ENCODE peak calls at places on chromosomes 1 and 21, in four cellular contexts. M is K562, L is HepG2, X is GM12878. G is an unnamed sample.

GRCh38 chr21:33299181-33299752 is 25.5 kb upstream of the IFNAR1 start:
- DNase-seq in M (no peak), L (no peak), X (peak), G (no peak)

GRCh38 chr1:54949971-54950360 is 30.5 kb upstream of the TMEM61 start:
- DNase-seq in M (no peak), L (no peak), X (no peak), G (no peak)

GRCh38 chr1:110872745-110873435 is at the start of gene CD53:
- DNase-seq in M (peak), L (no peak), X (peak), G (no peak)

GRCh38 chr1:101376121-101377095 is 139.6 kb downstream of the S1PR1 start:
- DNase-seq in M (no peak), L (no peak), X (no peak), G (no peak)

GRCh38 chr1:180778782-180779398 is 133.8 kb upstream of the KIAA1614 start:
- DNase-seq in M (peak), L (peak), X (no peak), G (peak)

GRCh38 chr21:31772674-31773555 is 41.0 kb upstream of the SCAF4 start:
- DNase-seq in M (no peak), L (no peak), X (peak), G (no peak)

GRCh38 chr1:13781907-13782633 is 82.1 kb downstream of the PRDM2 start:
- DNase-seq in M (no peak), L (no peak), X (no peak), G (no peak)

GRCh38 chr1:164767257-164768044 is 208.5 kb downstream of the PBX1 start:
- DNase-seq in M (no peak), L (no peak), X (no peak), G (no peak)

GRCh38 chr1:235648954-235649721 is 446 bp downstream of the GNG4 start:
- DNase-seq in M (no peak), L (peak), X (no peak), G (peak)

GRCh38 chr1:7962636-7963377 is 1.3 kb downstream of the PARK7 start:
- DNase-seq in M (no peak), L (no peak), X (no peak), G (no peak)

GRCh38 chr1:66341446-66342089 is 192.4 kb upstream of the SGIP1 start:
- DNase-seq in M (no peak), L (no peak), X (no peak), G (no peak)

GRCh38 chr21:39610705-39611104 is 2.0 kb upstream of the B3GALT5 start:
- DNase-seq in M (no peak), L (peak), X (no peak), G (peak)

GRCh38 chr1:30036666-30037065 is 686.7 kb downstream of the MATN1 start:
- DNase-seq in M (no peak), L (no peak), X (no peak), G (no peak)

GRCh38 chr1:200028586-200029034 is 1.1 kb downstream of the NR5A2 start:
- DNase-seq in M (no peak), L (no peak), X (no peak), G (no peak)

GRCh38 chr1:214977133-214977532 is 105.4 kb upstream of the KCNK2 start:
- DNase-seq in M (no peak), L (no peak), X (no peak), G (no peak)

GRCh38 chr1:232568331-232568852 is 61.5 kb downstream of the SIPA1L2 start:
- DNase-seq in M (no peak), L (no peak), X (no peak), G (no peak)

GRCh38 chr1:231695439-231696255 is 69.1 kb downstream of the DISC1 start:
- DNase-seq in M (no peak), L (no peak), X (no peak), G (no peak)

GRCh38 chr1:27148591-27148990 is 6.3 kb downstream of the SLC9A1 start:
- DNase-seq in M (no peak), L (no peak), X (no peak), G (no peak)

GRCh38 chr1:218344814-218345672 is at the start of gene TGFB2:
- DNase-seq in M (peak), L (no peak), X (no peak), G (no peak)

DNA sequence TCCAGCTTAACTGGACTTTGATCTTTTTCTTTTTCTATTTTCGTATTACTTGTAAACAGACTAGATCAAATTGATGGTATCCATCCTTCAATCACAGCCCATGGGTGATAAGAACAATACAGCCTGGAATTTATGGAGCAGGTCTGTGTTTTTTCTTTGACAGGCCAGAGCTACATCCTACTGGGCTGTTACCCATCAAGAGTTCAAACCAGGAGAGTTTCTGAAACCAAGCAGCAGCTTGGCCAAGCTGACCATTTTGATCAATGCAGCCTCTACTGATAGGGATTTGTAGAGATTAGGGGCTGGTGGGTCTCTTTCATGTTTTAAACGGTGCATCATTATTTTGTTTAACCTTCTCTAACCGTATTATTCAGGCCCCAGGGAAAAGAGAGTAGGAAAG is 24.3 kb upstream of the CCDC190 start:
- DNase-seq in M (no peak), L (no peak), X (no peak), G (no peak)
- TF ChIP-seq CTCF in M (no peak), L (no peak), X (no peak), G (no peak)

GRCh38 chr1:108610073-108610472 is 50.2 kb downstream of the EEIG2 start:
- DNase-seq in M (no peak), L (no peak), X (no peak), G (no peak)
- TF ChIP-seq CBFB in M (no peak), L (no peak), X (no peak), G (no peak)

GRCh38 chr1:204672069-204672468 is 13.5 kb downstream of the LRRN2 start:
- DNase-seq in M (no peak), L (no peak), X (no peak), G (no peak)

GRCh38 chr1:204673909-204674701 is 11.4 kb downstream of the LRRN2 start:
- DNase-seq in M (no peak), L (no peak), X (no peak), G (peak)

GRCh38 chr1:204670152-204670927 is 15.2 kb downstream of the LRRN2 start:
- DNase-seq in M (peak), L (no peak), X (no peak), G (no peak)

GRCh38 chr1:204672482-204673216 is 12.9 kb downstream of the LRRN2 start:
- DNase-seq in M (peak), L (no peak), X (no peak), G (no peak)

DNA sequence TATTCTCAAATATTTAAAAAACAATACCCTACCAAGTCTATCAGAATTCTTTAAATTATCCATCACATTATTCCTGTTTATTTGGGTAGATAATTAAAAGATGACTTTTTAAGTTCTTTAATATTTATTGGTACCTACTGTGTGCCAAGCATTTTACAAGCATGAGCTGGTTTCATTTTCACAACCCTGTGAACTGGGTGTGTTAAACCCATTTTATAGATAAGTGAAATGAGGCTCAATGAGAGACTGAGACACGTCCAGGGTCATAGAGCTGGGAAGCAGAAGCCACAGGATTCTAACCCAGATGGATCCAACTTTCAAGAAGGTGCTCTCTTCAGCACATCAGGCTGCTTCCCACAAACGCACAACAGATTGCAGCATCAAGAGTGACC is 12.3 kb downstream of the LRRN2 start:
- DNase-seq in M (no peak), L (no peak), X (no peak), G (no peak)
- TF ChIP-seq CTCF in M (no peak), L (no peak), X (no peak), G (no peak)

GRCh38 chr21:42538479-42539275 is 25.0 kb downstream of the SLC37A1 start:
- DNase-seq in M (no peak), L (no peak), X (no peak), G (no peak)
- TF ChIP-seq CBFB in M (no peak), L (no peak), X (no peak), G (no peak)

GRCh38 chr1:58035523-58035922 is 511.0 kb downstream of the OMA1 start:
- DNase-seq in M (peak), L (peak), X (no peak), G (peak)
- TF ChIP-seq CTCF in M (peak), L (peak), X (peak), G (no peak)

GRCh38 chr21:41321211-41321907 is 4.8 kb downstream of the FAM3B start:
- DNase-seq in M (no peak), L (no peak), X (no peak), G (no peak)
- TF ChIP-seq CBFB in M (no peak), L (no peak), X (no peak), G (no peak)